ENCODE peak calls at places on chromosomes 6 and 20, in five cellular contexts. A is ovary; X is choroid plexus epithelial cell; V is cardiac muscle cell; B is CD8-positive, alpha-beta memory T cell. G is an unnamed sample.
A peak's percentile ranks its signal among the peaks of the same experiment; 100 is the strongest.

GRCh38 chr6:75268988-75269354 is 15.6 kb downstream of the TMEM30A start:
- DNase-seq in A (no peak), B (no peak), V (no peak), X (no peak), G (no peak)

GRCh38 chr20:57960803-57961575 is 251.2 kb upstream of the PMEPA1 start:
- DNase-seq in B (no peak), V (no peak), A (no peak), X (no peak), G (no peak)

GRCh38 chr20:6160736-6161135 is 37.9 kb upstream of the FERMT1 start:
- DNase-seq in V (no peak), X (no peak), A (no peak), B (no peak), G (no peak)

GRCh38 chr6:126110494-126111270 is 124.3 kb downstream of the TRMT11 start:
- DNase-seq in X (no peak), B (no peak), V (no peak), A (no peak), G (no peak)

GRCh38 chr6:152575621-152576150 is 61.5 kb downstream of the SYNE1 start:
- DNase-seq in X (peak; percentile 75), V (peak; percentile 87), B (no peak), A (peak; percentile 67), G (no peak)

GRCh38 chr6:166720859-166721258 is 93.8 kb upstream of the RPS6KA2 start:
- DNase-seq in A (no peak), X (no peak), B (no peak), V (no peak), G (no peak)

GRCh38 chr6:20483902-20484497 is 50.3 kb upstream of the CDKAL1 start:
- DNase-seq in B (no peak), A (no peak), V (peak; percentile 65), X (peak; percentile 65), G (no peak)

GRCh38 chr20:14526891-14527290 is 189.5 kb upstream of the FLRT3 start:
- DNase-seq in X (no peak), A (no peak), V (no peak), B (no peak), G (no peak)

GRCh38 chr20:37526238-37526838 is 1.3 kb downstream of the BLCAP start:
- DNase-seq in A (no peak), X (peak; percentile 70), V (peak; percentile 80), B (no peak), G (peak; percentile 16)

GRCh38 chr6:136647363-136647763 is 97.1 kb upstream of the MAP7 start:
- DNase-seq in V (peak; percentile 94), B (peak; percentile 11), X (peak; percentile 98), A (peak; percentile 48), G (peak; percentile 55)

GRCh38 chr6:22569281-22570184 is at the start of gene HDGFL1:
- DNase-seq in V (no peak), X (no peak), B (no peak), A (no peak), G (no peak)

GRCh38 chr20:62356948-62357667 is 10.0 kb downstream of the LAMA5 start:
- DNase-seq in B (no peak), V (peak; percentile 63), X (peak; percentile 74), A (peak; percentile 67), G (no peak)

GRCh38 chr6:119196732-119197131 is 118.3 kb upstream of the FAM184A start:
- DNase-seq in A (no peak), B (no peak), V (no peak), X (no peak), G (no peak)

GRCh38 chr6:119195204-119195603 is 116.7 kb upstream of the FAM184A start:
- DNase-seq in B (no peak), V (no peak), A (no peak), X (no peak), G (no peak)

GRCh38 chr6:119200774-119201173 is 122.3 kb upstream of the FAM184A start:
- DNase-seq in A (no peak), B (no peak), X (no peak), V (no peak), G (no peak)

GRCh38 chr6:119195848-119196247 is 117.4 kb upstream of the FAM184A start:
- DNase-seq in A (no peak), V (no peak), X (no peak), B (no peak), G (no peak)

GRCh38 chr6:119197271-119197670 is 118.8 kb upstream of the FAM184A start:
- DNase-seq in X (no peak), A (no peak), B (no peak), V (no peak), G (no peak)
- H3K4me3 ChIP-seq in X (no peak overlapping the region), A (no peak overlapping the region), B (no peak overlapping the region), V (no peak overlapping the region), G (no peak overlapping the region)

GRCh38 chr20:43459022-43459942 is 1.6 kb downstream of the SRSF6 start:
- DNase-seq in A (peak; percentile 39), V (peak; percentile 48), B (no peak), X (peak; percentile 41), G (peak; percentile 28)

GRCh38 chr20:43461894-43462293 is 4.2 kb downstream of the SRSF6 start:
- DNase-seq in X (no peak), B (no peak), A (no peak), V (no peak), G (no peak)

GRCh38 chr20:43462369-43463132 is 4.9 kb downstream of the SRSF6 start:
- DNase-seq in B (no peak), A (no peak), X (no peak), V (no peak), G (no peak)

GRCh38 chr20:43460172-43460829 is 2.6 kb downstream of the SRSF6 start:
- DNase-seq in A (no peak), V (no peak), X (no peak), B (no peak), G (no peak)

DNA sequence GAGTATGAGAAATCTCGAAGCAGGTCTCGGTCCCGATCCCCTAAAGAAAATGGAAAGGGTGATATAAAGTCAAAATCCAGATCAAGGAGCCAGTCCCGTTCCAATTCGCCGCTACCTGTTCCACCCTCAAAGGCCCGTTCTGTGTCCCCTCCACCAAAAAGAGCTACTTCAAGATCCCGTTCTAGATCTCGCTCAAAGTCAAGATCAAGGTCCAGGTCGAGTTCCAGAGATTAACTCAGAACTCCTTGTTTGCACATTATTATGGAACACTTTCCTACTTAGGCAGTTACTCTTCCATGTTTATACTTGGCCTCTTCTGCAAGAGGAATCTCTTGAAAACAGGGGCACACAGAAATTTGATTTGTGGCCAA is 3.1 kb downstream of the SRSF6 start:
- DNase-seq in X (no peak), V (no peak), A (no peak), B (no peak), G (no peak)
- H3K4me3 ChIP-seq in X (no peak overlapping the region), V (no peak overlapping the region), A (no peak overlapping the region), B (no peak overlapping the region), G (no peak overlapping the region)

GRCh38 chr6:24908555-24908954 is 27.2 kb downstream of the RIPOR2 start:
- DNase-seq in V (no peak), X (peak; percentile 34), B (no peak), A (no peak), G (no peak)
- H3K4me3 ChIP-seq in V (no peak overlapping the region), X (no peak overlapping the region), B (no peak overlapping the region), A (peak overlapping the region; percentile 64), G (peak overlapping the region; percentile 61)

DNA sequence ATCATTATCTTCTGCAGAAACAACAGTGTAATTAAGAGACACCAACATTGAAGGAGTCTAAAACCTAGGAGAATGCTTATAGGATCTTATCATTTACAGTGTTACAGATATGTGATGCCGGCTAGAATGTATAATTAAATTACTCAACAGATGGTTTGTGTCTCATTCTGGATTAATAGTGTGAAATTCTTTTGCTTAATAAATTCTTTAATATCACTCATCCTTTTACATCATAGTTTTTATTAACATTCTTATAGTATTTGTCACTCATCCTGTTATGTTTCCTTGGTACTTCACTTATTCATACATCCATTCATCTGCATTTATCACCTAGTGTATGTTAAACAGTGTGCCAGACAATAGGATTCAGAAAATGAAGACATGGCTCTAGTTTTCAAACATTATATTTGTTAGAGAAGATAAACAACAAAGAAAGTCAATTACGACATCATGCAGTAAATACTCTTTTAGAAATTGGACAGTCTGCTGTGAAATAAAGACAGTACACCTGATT is 468.7 kb downstream of the FRK start:
- DNase-seq in A (no peak), V (no peak), B (no peak), X (no peak), G (no peak)
- H3K4me3 ChIP-seq in A (no peak overlapping the region), V (no peak overlapping the region), B (no peak overlapping the region), X (no peak overlapping the region), G (no peak overlapping the region)

DNA sequence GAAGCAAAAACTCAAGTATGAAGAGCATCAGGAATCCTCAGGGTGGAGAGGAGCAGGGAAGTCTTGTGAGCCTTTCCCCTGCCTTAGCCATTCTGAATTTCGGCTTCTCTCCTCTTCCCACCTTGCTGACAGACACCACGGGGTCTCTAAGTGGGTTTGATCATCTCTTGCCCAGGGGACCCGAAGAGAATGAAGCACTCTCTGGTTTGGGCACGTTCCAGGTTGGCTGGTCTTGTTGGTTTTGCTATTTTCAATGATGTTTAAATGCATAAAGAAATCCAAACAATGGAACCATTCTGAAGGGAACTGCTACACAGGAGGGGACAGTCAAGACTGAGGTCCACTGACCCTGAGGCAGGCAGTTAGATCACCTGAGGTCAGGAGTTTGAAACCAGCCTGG is 131.7 kb downstream of the PXDC1 start:
- DNase-seq in A (no peak), V (no peak), B (no peak), X (no peak), G (no peak)
- H3K4me3 ChIP-seq in A (no peak overlapping the region), V (no peak overlapping the region), B (no peak overlapping the region), X (no peak overlapping the region), G (no peak overlapping the region)

GRCh38 chr6:25414168-25414567 is 135.0 kb downstream of the CARMIL1 start:
- DNase-seq in B (no peak), A (no peak), X (no peak), V (no peak), G (no peak)

GRCh38 chr6:25415274-25415673 is 136.1 kb downstream of the CARMIL1 start:
- DNase-seq in A (no peak), X (no peak), V (no peak), B (no peak), G (no peak)

GRCh38 chr6:25414755-25415154 is 135.6 kb downstream of the CARMIL1 start:
- DNase-seq in B (no peak), V (no peak), A (no peak), X (no peak), G (no peak)

GRCh38 chr6:25411316-25411961 is 132.3 kb downstream of the CARMIL1 start:
- DNase-seq in V (no peak), A (no peak), B (no peak), X (no peak), G (no peak)

DNA sequence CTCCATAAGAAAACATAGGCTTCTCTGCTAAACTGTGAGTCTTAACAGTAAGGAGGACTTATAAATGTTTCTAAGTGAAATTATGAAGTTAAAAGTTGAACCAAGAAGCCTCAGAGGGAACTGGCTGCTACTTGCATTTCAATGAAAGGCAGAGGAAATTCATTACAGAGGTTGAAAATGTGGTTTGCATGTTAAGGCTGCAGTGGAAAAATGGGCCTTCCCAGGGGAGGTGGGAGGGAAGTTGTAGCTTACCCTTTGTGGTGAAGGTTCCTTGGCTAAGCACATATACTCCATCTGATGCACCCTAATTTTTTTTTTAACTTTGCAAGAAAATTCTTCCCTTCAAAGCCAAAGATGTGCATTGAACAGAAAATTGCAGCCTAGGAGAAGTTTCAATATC is 134.3 kb downstream of the CARMIL1 start:
- DNase-seq in B (no peak), V (peak; percentile 57), X (peak; percentile 41), A (no peak), G (no peak)
- H3K4me3 ChIP-seq in B (no peak overlapping the region), V (no peak overlapping the region), X (no peak overlapping the region), A (no peak overlapping the region), G (no peak overlapping the region)